ENCODE peak calls at places on chromosomes 6 and 20, in six cellular contexts. One of them, this sample, is unnamed.

GRCh38 chr20:62759981-62760431 is 36.3 kb upstream of the MRGBP start:
- DNase-seq in AG09309: no peak
- DNase-seq in brain microvascular endothelial cell: no peak
- DNase-seq in A549: no peak
- DNase-seq in AG10803: no peak
- DNase-seq in adrenal gland: no peak
- DNase-seq in this sample: no peak

GRCh38 chr6:90105766-90106165 is 190.9 kb downstream of the BACH2 start:
- DNase-seq in AG09309: no peak
- DNase-seq in brain microvascular endothelial cell: no peak
- DNase-seq in A549: no peak
- DNase-seq in AG10803: no peak
- DNase-seq in adrenal gland: no peak
- DNase-seq in this sample: no peak

GRCh38 chr20:17825949-17826843 is 126.4 kb downstream of the BANF2 start:
- DNase-seq in AG09309: no peak
- DNase-seq in brain microvascular endothelial cell: no peak
- DNase-seq in A549: no peak
- DNase-seq in AG10803: no peak
- DNase-seq in adrenal gland: no peak
- DNase-seq in this sample: no peak

GRCh38 chr6:158457616-158458278 is 102.1 kb upstream of the TMEM181 start:
- DNase-seq in AG09309: no peak
- DNase-seq in brain microvascular endothelial cell: no peak
- DNase-seq in A549: no peak
- DNase-seq in AG10803: peak
- DNase-seq in adrenal gland: no peak
- DNase-seq in this sample: no peak

GRCh38 chr20:37933797-37934633 is 31.1 kb downstream of the VSTM2L start:
- DNase-seq in AG09309: no peak
- DNase-seq in brain microvascular endothelial cell: no peak
- DNase-seq in A549: no peak
- DNase-seq in AG10803: no peak
- DNase-seq in adrenal gland: no peak
- DNase-seq in this sample: no peak

GRCh38 chr6:19789100-19789805 is 47.9 kb upstream of the ID4 start:
- DNase-seq in AG09309: no peak
- DNase-seq in brain microvascular endothelial cell: peak
- DNase-seq in A549: no peak
- DNase-seq in AG10803: no peak
- DNase-seq in adrenal gland: no peak
- DNase-seq in this sample: no peak

GRCh38 chr6:75278474-75279077 is 6.0 kb downstream of the TMEM30A start:
- DNase-seq in AG09309: no peak
- DNase-seq in brain microvascular endothelial cell: no peak
- DNase-seq in A549: no peak
- DNase-seq in AG10803: no peak
- DNase-seq in adrenal gland: no peak
- DNase-seq in this sample: no peak

GRCh38 chr6:136788069-136788902 is 4.0 kb downstream of the MAP3K5 start:
- DNase-seq in AG09309: peak
- DNase-seq in brain microvascular endothelial cell: peak
- DNase-seq in A549: no peak
- DNase-seq in AG10803: peak
- DNase-seq in adrenal gland: no peak
- DNase-seq in this sample: no peak

GRCh38 chr20:1469925-1470571 is 3.4 kb upstream of the NSFL1C start:
- DNase-seq in AG09309: peak
- DNase-seq in brain microvascular endothelial cell: peak
- DNase-seq in A549: peak
- DNase-seq in AG10803: peak
- DNase-seq in adrenal gland: peak
- DNase-seq in this sample: peak

GRCh38 chr6:162906479-162906878 is 178.7 kb downstream of the PACRG start:
- DNase-seq in AG09309: no peak
- DNase-seq in brain microvascular endothelial cell: no peak
- DNase-seq in A549: no peak
- DNase-seq in AG10803: no peak
- DNase-seq in adrenal gland: no peak
- DNase-seq in this sample: no peak

GRCh38 chr20:64049887-64050260 is 435 bp upstream of the SOX18 start:
- DNase-seq in AG09309: no peak
- DNase-seq in brain microvascular endothelial cell: no peak
- DNase-seq in A549: no peak
- DNase-seq in AG10803: no peak
- DNase-seq in adrenal gland: no peak
- DNase-seq in this sample: no peak

GRCh38 chr6:27867941-27868705 is 44.1 kb downstream of the OR2B2 start:
- DNase-seq in AG09309: no peak
- DNase-seq in brain microvascular endothelial cell: no peak
- DNase-seq in A549: no peak
- DNase-seq in AG10803: peak
- DNase-seq in adrenal gland: no peak
- DNase-seq in this sample: no peak

GRCh38 chr6:692356-692851 is 535 bp downstream of the EXOC2 start:
- DNase-seq in AG09309: no peak
- DNase-seq in brain microvascular endothelial cell: peak
- DNase-seq in A549: peak
- DNase-seq in AG10803: peak
- DNase-seq in adrenal gland: peak
- DNase-seq in this sample: no peak

GRCh38 chr20:10790013-10790412 is 116.2 kb upstream of the JAG1 start:
- DNase-seq in AG09309: no peak
- DNase-seq in brain microvascular endothelial cell: no peak
- DNase-seq in A549: no peak
- DNase-seq in AG10803: no peak
- DNase-seq in adrenal gland: no peak
- DNase-seq in this sample: no peak

GRCh38 chr6:105990151-105990550 is 96.0 kb upstream of the PRDM1 start:
- DNase-seq in AG09309: no peak
- DNase-seq in brain microvascular endothelial cell: no peak
- DNase-seq in A549: no peak
- DNase-seq in AG10803: no peak
- DNase-seq in adrenal gland: no peak
- DNase-seq in this sample: no peak

GRCh38 chr6:66970373-66970772 is 1263.3 kb upstream of the EYS start:
- DNase-seq in AG09309: no peak
- DNase-seq in brain microvascular endothelial cell: no peak
- DNase-seq in A549: no peak
- DNase-seq in AG10803: no peak
- DNase-seq in adrenal gland: no peak
- DNase-seq in this sample: no peak

GRCh38 chr6:47400581-47400980 is 77.0 kb upstream of the CD2AP start:
- DNase-seq in AG09309: no peak
- DNase-seq in brain microvascular endothelial cell: no peak
- DNase-seq in A549: no peak
- DNase-seq in AG10803: no peak
- DNase-seq in adrenal gland: no peak
- DNase-seq in this sample: no peak

GRCh38 chr6:28941681-28942448 is 18.1 kb upstream of the TRIM27 start:
- DNase-seq in AG09309: no peak
- DNase-seq in brain microvascular endothelial cell: no peak
- DNase-seq in A549: no peak
- DNase-seq in AG10803: no peak
- DNase-seq in adrenal gland: no peak
- DNase-seq in this sample: peak

GRCh38 chr6:10411131-10411914 is 3.6 kb downstream of the TFAP2A start:
- DNase-seq in AG09309: no peak
- DNase-seq in brain microvascular endothelial cell: no peak
- DNase-seq in A549: no peak
- DNase-seq in AG10803: no peak
- DNase-seq in adrenal gland: no peak
- DNase-seq in this sample: no peak

GRCh38 chr6:52566853-52567279 is 10.0 kb downstream of the TRAM2 start:
- DNase-seq in AG09309: peak
- DNase-seq in brain microvascular endothelial cell: peak
- DNase-seq in A549: peak
- DNase-seq in AG10803: peak
- DNase-seq in adrenal gland: peak
- DNase-seq in this sample: peak

GRCh38 chr6:19603716-19604115 is 233.5 kb upstream of the ID4 start:
- DNase-seq in AG09309: no peak
- DNase-seq in brain microvascular endothelial cell: no peak
- DNase-seq in A549: no peak
- DNase-seq in AG10803: no peak
- DNase-seq in adrenal gland: no peak
- DNase-seq in this sample: no peak

GRCh38 chr6:90574610-90575009 is 12.3 kb downstream of the MAP3K7 start:
- DNase-seq in AG09309: no peak
- DNase-seq in brain microvascular endothelial cell: peak
- DNase-seq in A549: no peak
- DNase-seq in AG10803: peak
- DNase-seq in adrenal gland: no peak
- DNase-seq in this sample: no peak

GRCh38 chr6:166551797-166552495 is 34.5 kb downstream of the RAMACL start:
- DNase-seq in AG09309: no peak
- DNase-seq in brain microvascular endothelial cell: no peak
- DNase-seq in A549: no peak
- DNase-seq in AG10803: no peak
- DNase-seq in adrenal gland: no peak
- DNase-seq in this sample: no peak

GRCh38 chr6:8939615-8940014 is 504.3 kb upstream of the SLC35B3 start:
- DNase-seq in AG09309: no peak
- DNase-seq in brain microvascular endothelial cell: no peak
- DNase-seq in A549: peak
- DNase-seq in AG10803: no peak
- DNase-seq in adrenal gland: no peak
- DNase-seq in this sample: no peak

GRCh38 chr6:56902551-56903464 is 52.1 kb upstream of the BEND6 start:
- DNase-seq in AG09309: no peak
- DNase-seq in brain microvascular endothelial cell: peak
- DNase-seq in A549: peak
- DNase-seq in AG10803: peak
- DNase-seq in adrenal gland: no peak
- DNase-seq in this sample: no peak

GRCh38 chr20:539848-540247 is 3.7 kb downstream of the CSNK2A1 start:
- DNase-seq in AG09309: peak
- DNase-seq in brain microvascular endothelial cell: peak
- DNase-seq in A549: no peak
- DNase-seq in AG10803: peak
- DNase-seq in adrenal gland: peak
- DNase-seq in this sample: no peak

GRCh38 chr20:54535045-54535444 is 59.7 kb downstream of the DOK5 start:
- DNase-seq in AG09309: no peak
- DNase-seq in brain microvascular endothelial cell: no peak
- DNase-seq in A549: no peak
- DNase-seq in AG10803: peak
- DNase-seq in adrenal gland: no peak
- DNase-seq in this sample: no peak

GRCh38 chr20:20685635-20686034 is 26.8 kb downstream of the RALGAPA2 start:
- DNase-seq in AG09309: no peak
- DNase-seq in brain microvascular endothelial cell: no peak
- DNase-seq in A549: no peak
- DNase-seq in AG10803: peak
- DNase-seq in adrenal gland: no peak
- DNase-seq in this sample: no peak

GRCh38 chr20:3613821-3614440 is 49.3 kb downstream of the GFRA4 start:
- DNase-seq in AG09309: no peak
- DNase-seq in brain microvascular endothelial cell: peak
- DNase-seq in A549: no peak
- DNase-seq in AG10803: peak
- DNase-seq in adrenal gland: no peak
- DNase-seq in this sample: peak

DNA sequence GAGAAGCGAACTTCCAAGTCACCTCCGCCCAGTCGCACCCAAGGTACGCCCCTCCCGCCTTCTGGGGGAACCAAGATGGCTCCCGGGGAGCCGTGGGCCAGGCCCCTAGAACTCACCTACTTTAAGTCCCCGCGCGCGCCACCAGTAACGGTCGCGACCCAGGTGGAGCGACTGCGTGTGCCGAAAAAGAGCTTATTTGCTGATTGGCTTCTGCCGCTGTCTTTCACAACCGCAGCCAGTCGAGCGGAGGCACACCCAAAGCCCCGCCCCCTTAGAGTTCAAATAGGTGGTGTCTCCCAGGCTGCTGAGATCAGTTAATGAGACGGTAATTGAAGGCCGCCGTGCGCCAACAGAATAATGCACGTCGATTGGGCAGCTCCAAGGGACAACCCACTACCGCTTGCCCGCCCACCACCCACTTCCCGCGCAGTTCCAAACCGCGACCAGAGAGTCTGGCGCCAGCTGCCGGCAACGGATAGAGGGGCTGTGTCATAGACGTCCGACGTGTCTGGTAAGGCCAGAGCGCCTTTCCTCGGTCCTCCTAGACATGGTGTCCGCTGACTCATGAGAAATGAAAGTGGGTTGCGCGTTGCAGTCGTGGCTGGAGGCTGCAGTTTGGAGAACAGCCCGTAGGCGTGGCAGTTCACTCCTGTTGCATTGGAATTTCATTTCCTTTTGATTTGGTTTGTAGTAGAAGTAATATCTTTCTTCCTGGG is at the start of gene MDC1:
- DNase-seq in AG09309: peak
- DNase-seq in brain microvascular endothelial cell: peak
- DNase-seq in A549: peak
- DNase-seq in AG10803: peak
- DNase-seq in adrenal gland: peak
- DNase-seq in this sample: peak
- TF ChIP-seq CTCF in AG09309: peak
- TF ChIP-seq CTCF in brain microvascular endothelial cell: peak
- TF ChIP-seq CTCF in A549: no peak
- TF ChIP-seq CTCF in AG10803: peak
- TF ChIP-seq CTCF in adrenal gland: peak
- TF ChIP-seq CTCF in this sample: peak

GRCh38 chr20:58692579-58693225 is at the start of gene NPEPL1:
- DNase-seq in AG09309: no peak
- DNase-seq in brain microvascular endothelial cell: no peak
- DNase-seq in A549: peak
- DNase-seq in AG10803: peak
- DNase-seq in adrenal gland: peak
- DNase-seq in this sample: no peak
- TF ChIP-seq CTCF in AG09309: no peak
- TF ChIP-seq CTCF in brain microvascular endothelial cell: peak
- TF ChIP-seq CTCF in A549: peak
- TF ChIP-seq CTCF in AG10803: peak
- TF ChIP-seq CTCF in adrenal gland: no peak
- TF ChIP-seq CTCF in this sample: no peak

GRCh38 chr6:31729515-31729978 is 448 bp upstream of the DDAH2 start:
- DNase-seq in AG09309: no peak
- DNase-seq in brain microvascular endothelial cell: peak
- DNase-seq in A549: peak
- DNase-seq in AG10803: peak
- DNase-seq in adrenal gland: peak
- DNase-seq in this sample: no peak
- TF ChIP-seq CTCF in AG09309: no peak
- TF ChIP-seq CTCF in brain microvascular endothelial cell: no peak
- TF ChIP-seq CTCF in A549: peak
- TF ChIP-seq CTCF in AG10803: no peak
- TF ChIP-seq CTCF in adrenal gland: peak
- TF ChIP-seq CTCF in this sample: no peak

DNA sequence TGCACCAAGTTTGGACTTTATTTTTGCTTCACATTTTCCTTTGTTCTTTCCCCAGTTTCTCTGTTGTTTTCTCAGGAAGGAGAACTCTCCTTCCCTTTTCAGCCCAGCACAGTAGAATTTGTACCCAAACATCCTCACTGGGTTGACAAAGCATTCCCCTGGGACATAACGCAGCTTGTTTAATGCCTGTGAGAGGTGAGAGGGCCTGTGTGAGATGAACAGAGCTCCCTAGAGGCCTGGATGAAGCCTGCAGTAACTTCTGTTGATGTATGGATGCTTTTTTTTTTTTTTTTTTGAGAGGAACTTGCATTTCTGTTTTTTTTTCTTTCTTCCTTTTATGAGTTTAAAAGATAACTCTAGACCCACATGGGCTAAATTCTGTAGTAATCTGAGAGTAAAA is 104.9 kb upstream of the SLC22A23 start:
- DNase-seq in AG09309: no peak
- DNase-seq in brain microvascular endothelial cell: peak
- DNase-seq in A549: no peak
- DNase-seq in AG10803: no peak
- DNase-seq in adrenal gland: no peak
- DNase-seq in this sample: no peak
- TF ChIP-seq CTCF in AG09309: peak
- TF ChIP-seq CTCF in brain microvascular endothelial cell: peak
- TF ChIP-seq CTCF in A549: no peak
- TF ChIP-seq CTCF in AG10803: peak
- TF ChIP-seq CTCF in adrenal gland: no peak
- TF ChIP-seq CTCF in this sample: no peak

This sample was measured in HFF-Myc.